ENCODE peak calls at places on chromosomes 2 and 18, in six cellular contexts. Q, B, G, A, E and X are unnamed samples.

GRCh38 chr2:44822174-44822573 is 119.3 kb upstream of the SIX3 start:
- DNase-seq in A (no peak), B (no peak), Q (no peak), E (no peak), G (no peak), X (no peak)

GRCh38 chr2:74366036-74366435 is 14.1 kb downstream of the DCTN1 start:
- DNase-seq in A (no peak), B (no peak), G (no peak), Q (no peak), E (no peak), X (no peak)

GRCh38 chr2:10126627-10127026 is 4.1 kb downstream of the RRM2 start:
- DNase-seq in B (no peak), E (no peak), A (no peak), G (no peak), Q (no peak), X (no peak)

GRCh38 chr2:140863713-140864112 is 1267.1 kb downstream of the LRP1B start:
- DNase-seq in G (no peak), A (peak; percentile 51), B (no peak), E (peak; percentile 13), Q (peak; percentile 6), X (peak; percentile 76)

GRCh38 chr2:215594766-215595165 is 158.9 kb upstream of the FN1 start:
- DNase-seq in B (no peak), A (no peak), G (no peak), E (no peak), Q (no peak), X (no peak)

GRCh38 chr2:70247364-70248144 is 874 bp downstream of the TIA1 start:
- DNase-seq in B (no peak), E (no peak), A (no peak), Q (no peak), G (no peak), X (no peak)

GRCh38 chr2:7012141-7012809 is 95.1 kb downstream of the RNF144A start:
- DNase-seq in A (no peak), Q (no peak), E (no peak), B (no peak), G (no peak), X (no peak)

GRCh38 chr2:119242276-119243119 is 18.9 kb downstream of the STEAP3 start:
- DNase-seq in Q (no peak), E (no peak), A (no peak), G (no peak), B (no peak), X (no peak)

GRCh38 chr2:200860092-200860795 is 4.2 kb downstream of the CLK1 start:
- DNase-seq in B (no peak), G (no peak), Q (no peak), E (no peak), A (no peak), X (peak; percentile 8)

GRCh38 chr2:23418490-23418911 is 33.5 kb downstream of the KLHL29 start:
- DNase-seq in B (no peak), A (no peak), E (no peak), Q (no peak), G (no peak), X (no peak)

GRCh38 chr2:209097168-209097567 is 326.7 kb upstream of the MAP2 start:
- DNase-seq in E (no peak), A (no peak), Q (no peak), B (peak; percentile 17), G (peak; percentile 25), X (peak; percentile 36)

DNA sequence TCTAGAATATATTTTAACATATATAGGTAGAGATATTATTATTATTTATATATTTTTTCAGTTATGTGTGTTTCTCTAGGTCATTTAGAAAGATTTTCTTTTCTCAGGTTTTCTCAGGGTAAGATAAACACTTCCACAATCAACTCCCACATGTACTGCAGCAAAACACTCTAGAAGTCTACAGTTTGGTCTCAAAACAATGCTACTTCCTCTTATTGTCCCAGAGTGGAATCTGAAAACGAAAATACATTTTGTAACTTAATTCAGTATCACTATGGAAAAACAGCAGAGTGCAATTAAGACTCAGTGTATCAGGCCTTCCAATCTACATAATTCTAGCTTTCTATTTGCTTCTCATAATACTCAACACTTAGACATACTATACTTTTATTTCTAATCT is 190.1 kb upstream of the SLC35G4 start:
- DNase-seq in A (no peak), E (peak; percentile 9), Q (no peak), G (no peak), B (no peak), X (no peak)
- TF ChIP-seq CREB1 in A (no peak), E (no peak), Q (no peak), G (no peak), B (no peak), X (no peak)

GRCh38 chr2:218799990-218800389 is 18.0 kb downstream of the CYP27A1 start:
- DNase-seq in A (no peak), E (no peak), G (no peak), Q (no peak), B (no peak), X (peak; percentile 25)
- TF ChIP-seq CREB1 in A (no peak), E (no peak), G (no peak), Q (no peak), B (no peak), X (no peak)

GRCh38 chr18:74524097-74524496 is 10.2 kb upstream of the CNDP1 start:
- DNase-seq in Q (no peak), G (no peak), A (no peak), B (no peak), E (no peak), X (no peak)
- TF ChIP-seq CREB1 in Q (no peak), G (no peak), A (no peak), B (no peak), E (no peak), X (no peak)

DNA sequence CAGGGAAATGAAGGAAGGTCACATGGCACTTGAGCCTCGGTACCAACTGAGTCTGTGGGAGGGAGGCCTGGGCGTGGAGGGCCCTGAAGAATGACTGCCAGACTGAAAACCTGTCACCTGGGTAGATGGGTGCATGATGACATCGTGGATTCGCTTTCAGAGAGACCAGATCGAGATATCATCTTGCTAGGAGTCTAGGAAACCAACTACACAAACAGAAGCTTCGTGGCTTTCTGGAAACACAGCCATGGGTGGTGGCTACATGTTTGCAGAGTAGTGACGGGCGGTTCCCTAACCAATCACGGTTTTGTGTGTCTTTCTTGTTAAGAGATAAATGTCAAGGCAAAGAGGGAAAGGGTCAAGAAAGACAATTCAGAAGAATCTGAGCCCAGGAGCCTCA is 155.0 kb downstream of the EIPR1 start:
- DNase-seq in E (peak; percentile 31), B (no peak), Q (no peak), G (no peak), A (no peak), X (no peak)
- TF ChIP-seq CREB1 in E (no peak), B (no peak), Q (no peak), G (no peak), A (no peak), X (no peak)